ENCODE peak calls at places on chromosomes 4 and X, in nine cellular contexts. One of them, this sample, is unnamed.

GRCh38 chr4:76055005-76055404 is 19.1 kb upstream of the CXCL11 start:
- DNase-seq in EL: no peak
- DNase-seq in OCI-LY7: peak; percentile 6
- DNase-seq in NCI-H2029: no peak
- DNase-seq in brain microvascular endothelial cell: no peak
- DNase-seq in NCI-H510A treated with DMSO at 0.1 percent for 48 hours: no peak
- DNase-seq in adipocyte: no peak
- DNase-seq in activated T-helper 2 cell treated with anti-CD3 and anti-CD28 coated beads, Interferon-gamma antibody, Interleukin-2, Interleukin-4, amounts not matched to agents 10 μg/mL and 5 μg/mL and 100 μg/mL, durations not matched to agents 14 hours and 24 hours and 36 hours: no peak
- DNase-seq in right atrium auricular region: no peak
- DNase-seq in this sample: no peak

GRCh38 chr4:163331629-163332360 is 601 bp downstream of the NPY1R start:
- DNase-seq in OCI-LY7: no peak
- DNase-seq in EL: peak; percentile 7
- DNase-seq in adipocyte: peak; percentile 27
- DNase-seq in activated T-helper 2 cell treated with anti-CD3 and anti-CD28 coated beads, Interferon-gamma antibody, Interleukin-2, Interleukin-4, amounts not matched to agents 10 μg/mL and 5 μg/mL and 100 μg/mL, durations not matched to agents 14 hours and 24 hours and 36 hours: no peak
- DNase-seq in right atrium auricular region: no peak
- DNase-seq in NCI-H510A treated with DMSO at 0.1 percent for 48 hours: no peak
- DNase-seq in NCI-H2029: no peak
- DNase-seq in brain microvascular endothelial cell: no peak
- DNase-seq in this sample: no peak

GRCh38 chr4:158033416-158033863 is 139.4 kb downstream of the GASK1B start:
- DNase-seq in activated T-helper 2 cell treated with anti-CD3 and anti-CD28 coated beads, Interferon-gamma antibody, Interleukin-2, Interleukin-4, amounts not matched to agents 10 μg/mL and 5 μg/mL and 100 μg/mL, durations not matched to agents 14 hours and 24 hours and 36 hours: no peak
- DNase-seq in NCI-H510A treated with DMSO at 0.1 percent for 48 hours: no peak
- DNase-seq in OCI-LY7: no peak
- DNase-seq in NCI-H2029: no peak
- DNase-seq in EL: no peak
- DNase-seq in adipocyte: peak; percentile 42
- DNase-seq in right atrium auricular region: no peak
- DNase-seq in brain microvascular endothelial cell: peak; percentile 38
- DNase-seq in this sample: no peak

GRCh38 chrX:45952030-45952429 is 593.2 kb downstream of the ZNF674 start:
- DNase-seq in OCI-LY7: no peak
- DNase-seq in brain microvascular endothelial cell: no peak
- DNase-seq in EL: no peak
- DNase-seq in right atrium auricular region: no peak
- DNase-seq in adipocyte: no peak
- DNase-seq in NCI-H510A treated with DMSO at 0.1 percent for 48 hours: no peak
- DNase-seq in NCI-H2029: no peak
- DNase-seq in activated T-helper 2 cell treated with anti-CD3 and anti-CD28 coated beads, Interferon-gamma antibody, Interleukin-2, Interleukin-4, amounts not matched to agents 10 μg/mL and 5 μg/mL and 100 μg/mL, durations not matched to agents 14 hours and 24 hours and 36 hours: no peak
- DNase-seq in this sample: no peak

GRCh38 chrX:42443267-42443666 is 334.7 kb downstream of the PPP1R2C start:
- DNase-seq in NCI-H2029: no peak
- DNase-seq in NCI-H510A treated with DMSO at 0.1 percent for 48 hours: no peak
- DNase-seq in activated T-helper 2 cell treated with anti-CD3 and anti-CD28 coated beads, Interferon-gamma antibody, Interleukin-2, Interleukin-4, amounts not matched to agents 10 μg/mL and 5 μg/mL and 100 μg/mL, durations not matched to agents 14 hours and 24 hours and 36 hours: no peak
- DNase-seq in right atrium auricular region: no peak
- DNase-seq in EL: no peak
- DNase-seq in adipocyte: no peak
- DNase-seq in OCI-LY7: no peak
- DNase-seq in brain microvascular endothelial cell: no peak
- DNase-seq in this sample: no peak

GRCh38 chr4:1613099-1613495 is 71.0 kb downstream of the FAM53A start:
- DNase-seq in EL: no peak
- DNase-seq in NCI-H510A treated with DMSO at 0.1 percent for 48 hours: no peak
- DNase-seq in adipocyte: no peak
- DNase-seq in right atrium auricular region: no peak
- DNase-seq in activated T-helper 2 cell treated with anti-CD3 and anti-CD28 coated beads, Interferon-gamma antibody, Interleukin-2, Interleukin-4, amounts not matched to agents 10 μg/mL and 5 μg/mL and 100 μg/mL, durations not matched to agents 14 hours and 24 hours and 36 hours: no peak
- DNase-seq in NCI-H2029: no peak
- DNase-seq in brain microvascular endothelial cell: no peak
- DNase-seq in OCI-LY7: no peak
- DNase-seq in this sample: no peak

GRCh38 chrX:39675619-39676018 is 422.1 kb downstream of the BCOR start:
- DNase-seq in activated T-helper 2 cell treated with anti-CD3 and anti-CD28 coated beads, Interferon-gamma antibody, Interleukin-2, Interleukin-4, amounts not matched to agents 10 μg/mL and 5 μg/mL and 100 μg/mL, durations not matched to agents 14 hours and 24 hours and 36 hours: no peak
- DNase-seq in OCI-LY7: no peak
- DNase-seq in NCI-H510A treated with DMSO at 0.1 percent for 48 hours: no peak
- DNase-seq in brain microvascular endothelial cell: no peak
- DNase-seq in EL: no peak
- DNase-seq in NCI-H2029: no peak
- DNase-seq in right atrium auricular region: peak; percentile 68
- DNase-seq in adipocyte: no peak
- DNase-seq in this sample: no peak

GRCh38 chr4:1330761-1331590 is 16.0 kb upstream of the UVSSA start:
- DNase-seq in NCI-H510A treated with DMSO at 0.1 percent for 48 hours: no peak
- DNase-seq in adipocyte: no peak
- DNase-seq in EL: no peak
- DNase-seq in NCI-H2029: no peak
- DNase-seq in OCI-LY7: no peak
- DNase-seq in activated T-helper 2 cell treated with anti-CD3 and anti-CD28 coated beads, Interferon-gamma antibody, Interleukin-2, Interleukin-4, amounts not matched to agents 10 μg/mL and 5 μg/mL and 100 μg/mL, durations not matched to agents 14 hours and 24 hours and 36 hours: peak; percentile 67
- DNase-seq in brain microvascular endothelial cell: no peak
- DNase-seq in right atrium auricular region: no peak
- DNase-seq in this sample: no peak

GRCh38 chrX:57929373-57929772 is 19.1 kb upstream of the ZXDA start:
- DNase-seq in NCI-H510A treated with DMSO at 0.1 percent for 48 hours: no peak
- DNase-seq in right atrium auricular region: no peak
- DNase-seq in adipocyte: peak; percentile 56
- DNase-seq in activated T-helper 2 cell treated with anti-CD3 and anti-CD28 coated beads, Interferon-gamma antibody, Interleukin-2, Interleukin-4, amounts not matched to agents 10 μg/mL and 5 μg/mL and 100 μg/mL, durations not matched to agents 14 hours and 24 hours and 36 hours: no peak
- DNase-seq in NCI-H2029: no peak
- DNase-seq in EL: no peak
- DNase-seq in brain microvascular endothelial cell: no peak
- DNase-seq in OCI-LY7: peak; percentile 44
- DNase-seq in this sample: no peak

GRCh38 chr4:148834804-148835598 is 392.8 kb upstream of the NR3C2 start:
- DNase-seq in activated T-helper 2 cell treated with anti-CD3 and anti-CD28 coated beads, Interferon-gamma antibody, Interleukin-2, Interleukin-4, amounts not matched to agents 10 μg/mL and 5 μg/mL and 100 μg/mL, durations not matched to agents 14 hours and 24 hours and 36 hours: no peak
- DNase-seq in EL: peak; percentile 14
- DNase-seq in NCI-H510A treated with DMSO at 0.1 percent for 48 hours: peak; percentile 15
- DNase-seq in OCI-LY7: peak; percentile 72
- DNase-seq in right atrium auricular region: no peak
- DNase-seq in brain microvascular endothelial cell: no peak
- DNase-seq in adipocyte: peak; percentile 22
- DNase-seq in NCI-H2029: no peak
- DNase-seq in this sample: no peak

GRCh38 chr4:51909236-51909703 is 66.3 kb downstream of the DCUN1D4 start:
- DNase-seq in brain microvascular endothelial cell: no peak
- DNase-seq in adipocyte: no peak
- DNase-seq in EL: no peak
- DNase-seq in activated T-helper 2 cell treated with anti-CD3 and anti-CD28 coated beads, Interferon-gamma antibody, Interleukin-2, Interleukin-4, amounts not matched to agents 10 μg/mL and 5 μg/mL and 100 μg/mL, durations not matched to agents 14 hours and 24 hours and 36 hours: no peak
- DNase-seq in right atrium auricular region: no peak
- DNase-seq in NCI-H510A treated with DMSO at 0.1 percent for 48 hours: no peak
- DNase-seq in NCI-H2029: no peak
- DNase-seq in OCI-LY7: no peak
- DNase-seq in this sample: no peak

GRCh38 chr4:19711871-19712270 is 539.8 kb upstream of the SLIT2 start:
- DNase-seq in brain microvascular endothelial cell: no peak
- DNase-seq in adipocyte: peak; percentile 48
- DNase-seq in right atrium auricular region: no peak
- DNase-seq in activated T-helper 2 cell treated with anti-CD3 and anti-CD28 coated beads, Interferon-gamma antibody, Interleukin-2, Interleukin-4, amounts not matched to agents 10 μg/mL and 5 μg/mL and 100 μg/mL, durations not matched to agents 14 hours and 24 hours and 36 hours: no peak
- DNase-seq in OCI-LY7: no peak
- DNase-seq in NCI-H2029: no peak
- DNase-seq in EL: peak; percentile 82
- DNase-seq in NCI-H510A treated with DMSO at 0.1 percent for 48 hours: no peak
- DNase-seq in this sample: no peak

GRCh38 chrX:9885150-9885549 is 82.0 kb upstream of the CLDN34 start:
- DNase-seq in activated T-helper 2 cell treated with anti-CD3 and anti-CD28 coated beads, Interferon-gamma antibody, Interleukin-2, Interleukin-4, amounts not matched to agents 10 μg/mL and 5 μg/mL and 100 μg/mL, durations not matched to agents 14 hours and 24 hours and 36 hours: peak; percentile 22
- DNase-seq in NCI-H2029: peak; percentile 19
- DNase-seq in NCI-H510A treated with DMSO at 0.1 percent for 48 hours: peak; percentile 40
- DNase-seq in right atrium auricular region: no peak
- DNase-seq in adipocyte: peak; percentile 79
- DNase-seq in brain microvascular endothelial cell: peak; percentile 63
- DNase-seq in OCI-LY7: peak; percentile 44
- DNase-seq in EL: peak; percentile 55
- DNase-seq in this sample: peak; percentile 35

GRCh38 chrX:81241753-81242152 is 39.9 kb downstream of the SH3BGRL start:
- DNase-seq in activated T-helper 2 cell treated with anti-CD3 and anti-CD28 coated beads, Interferon-gamma antibody, Interleukin-2, Interleukin-4, amounts not matched to agents 10 μg/mL and 5 μg/mL and 100 μg/mL, durations not matched to agents 14 hours and 24 hours and 36 hours: no peak
- DNase-seq in adipocyte: no peak
- DNase-seq in OCI-LY7: no peak
- DNase-seq in EL: no peak
- DNase-seq in right atrium auricular region: no peak
- DNase-seq in NCI-H2029: no peak
- DNase-seq in brain microvascular endothelial cell: no peak
- DNase-seq in NCI-H510A treated with DMSO at 0.1 percent for 48 hours: no peak
- DNase-seq in this sample: no peak

GRCh38 chr4:162274354-162274753 is 110.6 kb upstream of the FSTL5 start:
- DNase-seq in NCI-H510A treated with DMSO at 0.1 percent for 48 hours: no peak
- DNase-seq in adipocyte: no peak
- DNase-seq in activated T-helper 2 cell treated with anti-CD3 and anti-CD28 coated beads, Interferon-gamma antibody, Interleukin-2, Interleukin-4, amounts not matched to agents 10 μg/mL and 5 μg/mL and 100 μg/mL, durations not matched to agents 14 hours and 24 hours and 36 hours: no peak
- DNase-seq in right atrium auricular region: no peak
- DNase-seq in NCI-H2029: no peak
- DNase-seq in EL: no peak
- DNase-seq in OCI-LY7: no peak
- DNase-seq in brain microvascular endothelial cell: no peak
- DNase-seq in this sample: no peak

GRCh38 chr4:64969081-64969480 is 559.8 kb upstream of the TECRL start:
- DNase-seq in OCI-LY7: no peak
- DNase-seq in NCI-H510A treated with DMSO at 0.1 percent for 48 hours: no peak
- DNase-seq in activated T-helper 2 cell treated with anti-CD3 and anti-CD28 coated beads, Interferon-gamma antibody, Interleukin-2, Interleukin-4, amounts not matched to agents 10 μg/mL and 5 μg/mL and 100 μg/mL, durations not matched to agents 14 hours and 24 hours and 36 hours: no peak
- DNase-seq in NCI-H2029: no peak
- DNase-seq in EL: no peak
- DNase-seq in brain microvascular endothelial cell: no peak
- DNase-seq in right atrium auricular region: no peak
- DNase-seq in adipocyte: no peak
- DNase-seq in this sample: no peak

GRCh38 chr4:73606465-73606974 is 13.7 kb downstream of the RASSF6 start:
- DNase-seq in NCI-H2029: peak; percentile 79
- DNase-seq in EL: no peak
- DNase-seq in right atrium auricular region: no peak
- DNase-seq in OCI-LY7: peak; percentile 92
- DNase-seq in adipocyte: no peak
- DNase-seq in activated T-helper 2 cell treated with anti-CD3 and anti-CD28 coated beads, Interferon-gamma antibody, Interleukin-2, Interleukin-4, amounts not matched to agents 10 μg/mL and 5 μg/mL and 100 μg/mL, durations not matched to agents 14 hours and 24 hours and 36 hours: no peak
- DNase-seq in NCI-H510A treated with DMSO at 0.1 percent for 48 hours: peak; percentile 99
- DNase-seq in brain microvascular endothelial cell: no peak
- DNase-seq in this sample: no peak

GRCh38 chr4:138236035-138236434 is 6.1 kb downstream of the SLC7A11 start:
- DNase-seq in adipocyte: peak; percentile 33
- DNase-seq in activated T-helper 2 cell treated with anti-CD3 and anti-CD28 coated beads, Interferon-gamma antibody, Interleukin-2, Interleukin-4, amounts not matched to agents 10 μg/mL and 5 μg/mL and 100 μg/mL, durations not matched to agents 14 hours and 24 hours and 36 hours: no peak
- DNase-seq in OCI-LY7: no peak
- DNase-seq in brain microvascular endothelial cell: no peak
- DNase-seq in NCI-H510A treated with DMSO at 0.1 percent for 48 hours: no peak
- DNase-seq in NCI-H2029: no peak
- DNase-seq in right atrium auricular region: no peak
- DNase-seq in EL: no peak
- DNase-seq in this sample: no peak

GRCh38 chrX:6227445-6227820 is 1.2 kb downstream of the NLGN4X start:
- DNase-seq in brain microvascular endothelial cell: no peak
- DNase-seq in NCI-H2029: no peak
- DNase-seq in activated T-helper 2 cell treated with anti-CD3 and anti-CD28 coated beads, Interferon-gamma antibody, Interleukin-2, Interleukin-4, amounts not matched to agents 10 μg/mL and 5 μg/mL and 100 μg/mL, durations not matched to agents 14 hours and 24 hours and 36 hours: no peak
- DNase-seq in EL: no peak
- DNase-seq in adipocyte: no peak
- DNase-seq in NCI-H510A treated with DMSO at 0.1 percent for 48 hours: no peak
- DNase-seq in right atrium auricular region: no peak
- DNase-seq in OCI-LY7: no peak
- DNase-seq in this sample: no peak

GRCh38 chr4:56870927-56871326 is 36.8 kb upstream of the REST start:
- DNase-seq in NCI-H510A treated with DMSO at 0.1 percent for 48 hours: peak; percentile 78
- DNase-seq in adipocyte: peak; percentile 91
- DNase-seq in EL: peak; percentile 25
- DNase-seq in activated T-helper 2 cell treated with anti-CD3 and anti-CD28 coated beads, Interferon-gamma antibody, Interleukin-2, Interleukin-4, amounts not matched to agents 10 μg/mL and 5 μg/mL and 100 μg/mL, durations not matched to agents 14 hours and 24 hours and 36 hours: no peak
- DNase-seq in right atrium auricular region: no peak
- DNase-seq in NCI-H2029: peak; percentile 44
- DNase-seq in OCI-LY7: no peak
- DNase-seq in brain microvascular endothelial cell: no peak
- DNase-seq in this sample: no peak

GRCh38 chr4:86944964-86945781 is 10.4 kb downstream of the AFF1 start:
- DNase-seq in activated T-helper 2 cell treated with anti-CD3 and anti-CD28 coated beads, Interferon-gamma antibody, Interleukin-2, Interleukin-4, amounts not matched to agents 10 μg/mL and 5 μg/mL and 100 μg/mL, durations not matched to agents 14 hours and 24 hours and 36 hours: no peak
- DNase-seq in brain microvascular endothelial cell: no peak
- DNase-seq in adipocyte: peak; percentile 42
- DNase-seq in right atrium auricular region: no peak
- DNase-seq in OCI-LY7: no peak
- DNase-seq in NCI-H510A treated with DMSO at 0.1 percent for 48 hours: no peak
- DNase-seq in EL: no peak
- DNase-seq in NCI-H2029: no peak
- DNase-seq in this sample: no peak

GRCh38 chr4:87633239-87633638 is 16.8 kb upstream of the DMP1 start:
- DNase-seq in NCI-H2029: peak; percentile 25
- DNase-seq in adipocyte: peak; percentile 54
- DNase-seq in right atrium auricular region: no peak
- DNase-seq in NCI-H510A treated with DMSO at 0.1 percent for 48 hours: peak; percentile 36
- DNase-seq in EL: peak; percentile 71
- DNase-seq in brain microvascular endothelial cell: peak; percentile 49
- DNase-seq in OCI-LY7: no peak
- DNase-seq in activated T-helper 2 cell treated with anti-CD3 and anti-CD28 coated beads, Interferon-gamma antibody, Interleukin-2, Interleukin-4, amounts not matched to agents 10 μg/mL and 5 μg/mL and 100 μg/mL, durations not matched to agents 14 hours and 24 hours and 36 hours: no peak
- DNase-seq in this sample: no peak

GRCh38 chr4:95508421-95508820 is 40.4 kb downstream of the UNC5C start:
- DNase-seq in NCI-H510A treated with DMSO at 0.1 percent for 48 hours: no peak
- DNase-seq in NCI-H2029: no peak
- DNase-seq in adipocyte: peak; percentile 32
- DNase-seq in activated T-helper 2 cell treated with anti-CD3 and anti-CD28 coated beads, Interferon-gamma antibody, Interleukin-2, Interleukin-4, amounts not matched to agents 10 μg/mL and 5 μg/mL and 100 μg/mL, durations not matched to agents 14 hours and 24 hours and 36 hours: no peak
- DNase-seq in brain microvascular endothelial cell: no peak
- DNase-seq in right atrium auricular region: no peak
- DNase-seq in EL: no peak
- DNase-seq in OCI-LY7: no peak
- DNase-seq in this sample: no peak

GRCh38 chr4:151862766-151863165 is 102.0 kb upstream of the GATB start:
- DNase-seq in EL: peak; percentile 56
- DNase-seq in NCI-H2029: no peak
- DNase-seq in brain microvascular endothelial cell: peak; percentile 12
- DNase-seq in adipocyte: no peak
- DNase-seq in right atrium auricular region: no peak
- DNase-seq in NCI-H510A treated with DMSO at 0.1 percent for 48 hours: no peak
- DNase-seq in OCI-LY7: no peak
- DNase-seq in activated T-helper 2 cell treated with anti-CD3 and anti-CD28 coated beads, Interferon-gamma antibody, Interleukin-2, Interleukin-4, amounts not matched to agents 10 μg/mL and 5 μg/mL and 100 μg/mL, durations not matched to agents 14 hours and 24 hours and 36 hours: no peak
- DNase-seq in this sample: no peak

GRCh38 chrX:17456526-17456925 is 81.5 kb downstream of the NHS start:
- DNase-seq in right atrium auricular region: no peak
- DNase-seq in EL: no peak
- DNase-seq in activated T-helper 2 cell treated with anti-CD3 and anti-CD28 coated beads, Interferon-gamma antibody, Interleukin-2, Interleukin-4, amounts not matched to agents 10 μg/mL and 5 μg/mL and 100 μg/mL, durations not matched to agents 14 hours and 24 hours and 36 hours: no peak
- DNase-seq in NCI-H2029: no peak
- DNase-seq in brain microvascular endothelial cell: no peak
- DNase-seq in adipocyte: no peak
- DNase-seq in NCI-H510A treated with DMSO at 0.1 percent for 48 hours: no peak
- DNase-seq in OCI-LY7: no peak
- DNase-seq in this sample: no peak

GRCh38 chrX:123962006-123962485 is 540 bp downstream of the STAG2 start:
- DNase-seq in EL: no peak
- DNase-seq in adipocyte: peak; percentile 25
- DNase-seq in activated T-helper 2 cell treated with anti-CD3 and anti-CD28 coated beads, Interferon-gamma antibody, Interleukin-2, Interleukin-4, amounts not matched to agents 10 μg/mL and 5 μg/mL and 100 μg/mL, durations not matched to agents 14 hours and 24 hours and 36 hours: no peak
- DNase-seq in NCI-H2029: peak; percentile 31
- DNase-seq in brain microvascular endothelial cell: no peak
- DNase-seq in OCI-LY7: peak; percentile 66
- DNase-seq in right atrium auricular region: no peak
- DNase-seq in NCI-H510A treated with DMSO at 0.1 percent for 48 hours: peak; percentile 49
- DNase-seq in this sample: no peak

GRCh38 chrX:46628406-46629371 is 55.1 kb downstream of the CHST7 start:
- DNase-seq in activated T-helper 2 cell treated with anti-CD3 and anti-CD28 coated beads, Interferon-gamma antibody, Interleukin-2, Interleukin-4, amounts not matched to agents 10 μg/mL and 5 μg/mL and 100 μg/mL, durations not matched to agents 14 hours and 24 hours and 36 hours: no peak
- DNase-seq in right atrium auricular region: peak; percentile 82
- DNase-seq in adipocyte: peak; percentile 39
- DNase-seq in NCI-H510A treated with DMSO at 0.1 percent for 48 hours: no peak
- DNase-seq in EL: peak; percentile 39
- DNase-seq in brain microvascular endothelial cell: peak; percentile 35
- DNase-seq in OCI-LY7: peak; percentile 5
- DNase-seq in NCI-H2029: no peak
- DNase-seq in this sample: peak; percentile 16

GRCh38 chrX:76893930-76894329 is 466.4 kb downstream of the MAGEE1 start:
- DNase-seq in adipocyte: no peak
- DNase-seq in NCI-H2029: no peak
- DNase-seq in right atrium auricular region: no peak
- DNase-seq in brain microvascular endothelial cell: no peak
- DNase-seq in OCI-LY7: peak; percentile 1
- DNase-seq in activated T-helper 2 cell treated with anti-CD3 and anti-CD28 coated beads, Interferon-gamma antibody, Interleukin-2, Interleukin-4, amounts not matched to agents 10 μg/mL and 5 μg/mL and 100 μg/mL, durations not matched to agents 14 hours and 24 hours and 36 hours: no peak
- DNase-seq in EL: no peak
- DNase-seq in NCI-H510A treated with DMSO at 0.1 percent for 48 hours: no peak
- DNase-seq in this sample: no peak

GRCh38 chr4:100695039-100695654 is 177.3 kb upstream of the EMCN start:
- DNase-seq in NCI-H510A treated with DMSO at 0.1 percent for 48 hours: no peak
- DNase-seq in NCI-H2029: no peak
- DNase-seq in EL: no peak
- DNase-seq in brain microvascular endothelial cell: no peak
- DNase-seq in OCI-LY7: no peak
- DNase-seq in activated T-helper 2 cell treated with anti-CD3 and anti-CD28 coated beads, Interferon-gamma antibody, Interleukin-2, Interleukin-4, amounts not matched to agents 10 μg/mL and 5 μg/mL and 100 μg/mL, durations not matched to agents 14 hours and 24 hours and 36 hours: no peak
- DNase-seq in adipocyte: no peak
- DNase-seq in right atrium auricular region: no peak
- DNase-seq in this sample: no peak

GRCh38 chrX:145213504-145213903 is 33.8 kb upstream of the SPANXN1 start:
- DNase-seq in right atrium auricular region: no peak
- DNase-seq in NCI-H510A treated with DMSO at 0.1 percent for 48 hours: no peak
- DNase-seq in EL: no peak
- DNase-seq in OCI-LY7: peak; percentile 1
- DNase-seq in adipocyte: no peak
- DNase-seq in brain microvascular endothelial cell: peak; percentile 2
- DNase-seq in activated T-helper 2 cell treated with anti-CD3 and anti-CD28 coated beads, Interferon-gamma antibody, Interleukin-2, Interleukin-4, amounts not matched to agents 10 μg/mL and 5 μg/mL and 100 μg/mL, durations not matched to agents 14 hours and 24 hours and 36 hours: no peak
- DNase-seq in NCI-H2029: no peak
- DNase-seq in this sample: no peak

GRCh38 chrX:29687687-29688086 is 527.7 kb upstream of the MAGEB2 start:
- DNase-seq in brain microvascular endothelial cell: peak; percentile 51
- DNase-seq in NCI-H510A treated with DMSO at 0.1 percent for 48 hours: no peak
- DNase-seq in right atrium auricular region: no peak
- DNase-seq in EL: peak; percentile 21
- DNase-seq in OCI-LY7: no peak
- DNase-seq in NCI-H2029: no peak
- DNase-seq in activated T-helper 2 cell treated with anti-CD3 and anti-CD28 coated beads, Interferon-gamma antibody, Interleukin-2, Interleukin-4, amounts not matched to agents 10 μg/mL and 5 μg/mL and 100 μg/mL, durations not matched to agents 14 hours and 24 hours and 36 hours: no peak
- DNase-seq in adipocyte: peak; percentile 42
- DNase-seq in this sample: no peak